ENCODE peak calls at places on chromosomes 7 and 10, in six cellular contexts. F, M, R, Y, A and C are unnamed samples.

GRCh38 chr7:75993689-75994387 is 557 bp downstream of the TMEM120A start:
- DNase-seq in A (no peak), R (peak), Y (no peak), M (no peak), F (no peak), C (no peak)

GRCh38 chr7:29883462-29884398 is 77.4 kb downstream of the WIPF3 start:
- DNase-seq in M (no peak), Y (peak), F (peak), R (no peak), A (no peak), C (no peak)

GRCh38 chr10:73650537-73651331 is 5.1 kb downstream of the SYNPO2L start:
- DNase-seq in A (no peak), R (peak), M (no peak), F (no peak), Y (no peak), C (peak)

GRCh38 chr10:63722537-63722936 is 201.3 kb downstream of the REEP3 start:
- DNase-seq in F (no peak), R (no peak), M (no peak), A (no peak), Y (no peak), C (no peak)

GRCh38 chr10:68088744-68089143 is 13.7 kb upstream of the HERC4 start:
- DNase-seq in M (no peak), R (no peak), Y (no peak), A (no peak), F (no peak), C (no peak)

GRCh38 chr7:135490783-135491182 is 19.1 kb downstream of the CNOT4 start:
- DNase-seq in R (peak), A (no peak), M (no peak), Y (no peak), F (no peak), C (no peak)

GRCh38 chr10:14325325-14325955 is 5.3 kb downstream of the FRMD4A start:
- DNase-seq in R (no peak), M (no peak), A (peak), F (no peak), Y (no peak), C (no peak)

GRCh38 chr7:156475179-156475578 is 165.4 kb upstream of the RNF32 start:
- DNase-seq in R (peak), Y (no peak), M (no peak), F (no peak), A (no peak), C (no peak)

GRCh38 chr10:88437411-88437810 is 145.7 kb downstream of the RNLS start:
- DNase-seq in A (no peak), R (no peak), F (no peak), Y (peak), M (no peak), C (no peak)

GRCh38 chr10:77248104-77248503 is 389.5 kb downstream of the KCNMA1 start:
- DNase-seq in F (no peak), R (no peak), Y (no peak), A (no peak), M (no peak), C (no peak)

GRCh38 chr7:94028768-94029167 is 24.6 kb upstream of the BET1 start:
- DNase-seq in M (no peak), R (peak), F (no peak), A (no peak), Y (no peak), C (no peak)

GRCh38 chr7:22642454-22642853 is 84.5 kb upstream of the IL6 start:
- DNase-seq in F (no peak), R (no peak), A (no peak), M (no peak), Y (no peak), C (no peak)

GRCh38 chr10:107727762-107728317 is 563.3 kb upstream of the SORCS1 start:
- DNase-seq in A (no peak), F (no peak), Y (peak), R (no peak), M (no peak), C (no peak)

GRCh38 chr10:26438534-26439269 is 561 bp downstream of the APBB1IP start:
- DNase-seq in Y (no peak), M (no peak), A (peak), F (no peak), R (peak), C (no peak)

GRCh38 chr7:134514663-134515062 is 12.7 kb upstream of the AKR1B10 start:
- DNase-seq in M (no peak), A (no peak), R (peak), Y (peak), F (peak), C (peak)

GRCh38 chr10:129593953-129594352 is 126.9 kb downstream of the MGMT start:
- DNase-seq in A (no peak), F (no peak), Y (no peak), M (no peak), R (no peak), C (no peak)

GRCh38 chr7:25456467-25457171 is 228.3 kb upstream of the NPVF start:
- DNase-seq in F (no peak), Y (no peak), R (no peak), A (no peak), M (no peak), C (no peak)

GRCh38 chr10:72736176-72736795 is 44.3 kb downstream of the MCU start:
- DNase-seq in A (no peak), R (no peak), M (no peak), F (no peak), Y (peak), C (no peak)

GRCh38 chr10:114967071-114967470 is 29.1 kb downstream of the TRUB1 start:
- DNase-seq in R (no peak), Y (no peak), F (no peak), M (no peak), A (no peak), C (no peak)

GRCh38 chr10:1203216-1203615 is 147.0 kb downstream of the WDR37 start:
- DNase-seq in Y (no peak), F (no peak), R (no peak), A (no peak), M (no peak), C (no peak)

GRCh38 chr10:58590924-58591323 is 78.3 kb downstream of the BICC1 start:
- DNase-seq in Y (no peak), A (no peak), M (no peak), R (no peak), F (no peak), C (no peak)

GRCh38 chr10:59240581-59241183 is 64.2 kb downstream of the PHYHIPL start:
- DNase-seq in F (no peak), M (no peak), A (no peak), R (peak), Y (peak), C (no peak)

GRCh38 chr7:72504057-72504456 is 91.9 kb upstream of the CALN1 start:
- DNase-seq in F (no peak), Y (no peak), M (no peak), A (no peak), R (no peak), C (no peak)

GRCh38 chr7:130893441-130893894 is 159.5 kb upstream of the KLF14 start:
- DNase-seq in R (peak), F (no peak), A (no peak), M (no peak), Y (no peak), C (no peak)

GRCh38 chr7:94012748-94013147 is 8.6 kb upstream of the BET1 start:
- DNase-seq in A (no peak), M (no peak), Y (no peak), R (no peak), F (no peak), C (no peak)

GRCh38 chr10:16904619-16905018 is 87.4 kb upstream of the RSU1 start:
- DNase-seq in F (no peak), M (no peak), Y (no peak), A (no peak), R (no peak), C (no peak)

GRCh38 chr10:131839351-131839750 is 61.5 kb upstream of the PPP2R2D start:
- DNase-seq in M (no peak), A (no peak), F (no peak), Y (no peak), R (no peak), C (no peak)

GRCh38 chr7:112749775-112750174 is 40.4 kb downstream of the TMEM168 start:
- DNase-seq in A (no peak), R (no peak), Y (no peak), F (no peak), M (no peak), C (no peak)

GRCh38 chr7:129924602-129925001 is 28.2 kb downstream of the UBE2H start:
- DNase-seq in M (no peak), A (no peak), Y (no peak), F (no peak), R (no peak), C (no peak)

GRCh38 chr10:58291538-58292174 is 22.7 kb downstream of the CISD1 start:
- DNase-seq in F (no peak), A (no peak), Y (peak), M (no peak), R (peak), C (no peak)

GRCh38 chr7:51802698-51803097 is 486.1 kb upstream of the COBL start:
- DNase-seq in Y (no peak), A (no peak), M (no peak), R (no peak), F (no peak), C (no peak)

GRCh38 chr10:110392860-110393732 is 88.4 kb upstream of the SMNDC1 start:
- DNase-seq in Y (no peak), M (no peak), F (no peak), A (no peak), R (no peak), C (no peak)

GRCh38 chr7:135753616-135754413 is 5.2 kb upstream of the FAM180A start:
- DNase-seq in M (no peak), A (no peak), R (no peak), F (no peak), Y (no peak), C (no peak)

GRCh38 chr10:126218778-126219649 is 169.3 kb downstream of the ADAM12 start:
- DNase-seq in R (no peak), A (no peak), Y (no peak), M (no peak), F (no peak), C (no peak)